ENCODE peak calls at places on chromosomes 16 and 17, in six cellular contexts. One of them, this sample, is unnamed.

GRCh38 chr17:82866521-82867214 is 26.8 kb upstream of the ZNF750 start:
- DNase-seq in esophagus squamous epithelium: no peak
- DNase-seq in sigmoid colon: peak
- DNase-seq in spleen: no peak
- DNase-seq in heart left ventricle: no peak
- DNase-seq in uterus: no peak
- DNase-seq in this sample: peak

GRCh38 chr17:38897671-38898290 is 27.6 kb upstream of the LASP1NB start:
- DNase-seq in esophagus squamous epithelium: no peak
- DNase-seq in sigmoid colon: no peak
- DNase-seq in spleen: peak
- DNase-seq in heart left ventricle: no peak
- DNase-seq in uterus: no peak
- DNase-seq in this sample: no peak

GRCh38 chr16:20847577-20847976 is 41.2 kb downstream of the REXO5 start:
- DNase-seq in esophagus squamous epithelium: no peak
- DNase-seq in sigmoid colon: no peak
- DNase-seq in spleen: no peak
- DNase-seq in heart left ventricle: no peak
- DNase-seq in uterus: no peak
- DNase-seq in this sample: no peak

GRCh38 chr17:61491981-61492380 is 39.8 kb downstream of the TBX4 start:
- DNase-seq in esophagus squamous epithelium: no peak
- DNase-seq in sigmoid colon: no peak
- DNase-seq in spleen: no peak
- DNase-seq in heart left ventricle: no peak
- DNase-seq in uterus: no peak
- DNase-seq in this sample: no peak

GRCh38 chr16:49632798-49633189 is 223.1 kb downstream of the ZNF423 start:
- DNase-seq in esophagus squamous epithelium: no peak
- DNase-seq in sigmoid colon: no peak
- DNase-seq in spleen: peak
- DNase-seq in heart left ventricle: no peak
- DNase-seq in uterus: no peak
- DNase-seq in this sample: no peak

GRCh38 chr16:2768403-2769089 is 8.5 kb downstream of the ELOB start:
- DNase-seq in esophagus squamous epithelium: no peak
- DNase-seq in sigmoid colon: no peak
- DNase-seq in spleen: peak
- DNase-seq in heart left ventricle: peak
- DNase-seq in uterus: no peak
- DNase-seq in this sample: no peak

GRCh38 chr17:45952814-45953320 is 46.2 kb upstream of the STH start:
- DNase-seq in esophagus squamous epithelium: no peak
- DNase-seq in sigmoid colon: no peak
- DNase-seq in spleen: no peak
- DNase-seq in heart left ventricle: no peak
- DNase-seq in uterus: no peak
- DNase-seq in this sample: no peak

GRCh38 chr16:31331141-31331764 is 23.7 kb upstream of the ITGAX start:
- DNase-seq in esophagus squamous epithelium: no peak
- DNase-seq in sigmoid colon: peak
- DNase-seq in spleen: peak
- DNase-seq in heart left ventricle: no peak
- DNase-seq in uterus: no peak
- DNase-seq in this sample: no peak

GRCh38 chr16:49740190-49740589 is 115.7 kb downstream of the ZNF423 start:
- DNase-seq in esophagus squamous epithelium: no peak
- DNase-seq in sigmoid colon: no peak
- DNase-seq in spleen: no peak
- DNase-seq in heart left ventricle: no peak
- DNase-seq in uterus: no peak
- DNase-seq in this sample: no peak

GRCh38 chr16:2009791-2010510 is at the start of gene ZNF598:
- DNase-seq in esophagus squamous epithelium: no peak
- DNase-seq in sigmoid colon: peak
- DNase-seq in spleen: peak
- DNase-seq in heart left ventricle: peak
- DNase-seq in uterus: peak
- DNase-seq in this sample: peak

GRCh38 chr17:38421224-38421841 is 6.9 kb upstream of the ARHGAP23 start:
- DNase-seq in esophagus squamous epithelium: no peak
- DNase-seq in sigmoid colon: peak
- DNase-seq in spleen: no peak
- DNase-seq in heart left ventricle: no peak
- DNase-seq in uterus: no peak
- DNase-seq in this sample: no peak

GRCh38 chr17:60087882-60088669 is 9.4 kb upstream of the HEATR6 start:
- DNase-seq in esophagus squamous epithelium: no peak
- DNase-seq in sigmoid colon: no peak
- DNase-seq in spleen: no peak
- DNase-seq in heart left ventricle: no peak
- DNase-seq in uterus: no peak
- DNase-seq in this sample: no peak

GRCh38 chr16:1950559-1950958 is 3.9 kb downstream of the RPL3L start:
- DNase-seq in esophagus squamous epithelium: no peak
- DNase-seq in sigmoid colon: no peak
- DNase-seq in spleen: no peak
- DNase-seq in heart left ventricle: no peak
- DNase-seq in uterus: no peak
- DNase-seq in this sample: peak

GRCh38 chr16:4511441-4512082 is 27.0 kb downstream of the CDIP1 start:
- DNase-seq in esophagus squamous epithelium: no peak
- DNase-seq in sigmoid colon: no peak
- DNase-seq in spleen: peak
- DNase-seq in heart left ventricle: no peak
- DNase-seq in uterus: no peak
- DNase-seq in this sample: no peak

GRCh38 chr16:85686912-85687591 is 1.7 kb downstream of the GINS2 start:
- DNase-seq in esophagus squamous epithelium: no peak
- DNase-seq in sigmoid colon: no peak
- DNase-seq in spleen: peak
- DNase-seq in heart left ventricle: no peak
- DNase-seq in uterus: no peak
- DNase-seq in this sample: no peak

GRCh38 chr17:19753661-19754463 is 5.8 kb upstream of the ALDH3A1 start:
- DNase-seq in esophagus squamous epithelium: no peak
- DNase-seq in sigmoid colon: peak
- DNase-seq in spleen: peak
- DNase-seq in heart left ventricle: peak
- DNase-seq in uterus: no peak
- DNase-seq in this sample: peak

GRCh38 chr16:1990336-1991134 is 765 bp downstream of the SYNGR3 start:
- DNase-seq in esophagus squamous epithelium: no peak
- DNase-seq in sigmoid colon: no peak
- DNase-seq in spleen: peak
- DNase-seq in heart left ventricle: no peak
- DNase-seq in uterus: no peak
- DNase-seq in this sample: no peak

DNA sequence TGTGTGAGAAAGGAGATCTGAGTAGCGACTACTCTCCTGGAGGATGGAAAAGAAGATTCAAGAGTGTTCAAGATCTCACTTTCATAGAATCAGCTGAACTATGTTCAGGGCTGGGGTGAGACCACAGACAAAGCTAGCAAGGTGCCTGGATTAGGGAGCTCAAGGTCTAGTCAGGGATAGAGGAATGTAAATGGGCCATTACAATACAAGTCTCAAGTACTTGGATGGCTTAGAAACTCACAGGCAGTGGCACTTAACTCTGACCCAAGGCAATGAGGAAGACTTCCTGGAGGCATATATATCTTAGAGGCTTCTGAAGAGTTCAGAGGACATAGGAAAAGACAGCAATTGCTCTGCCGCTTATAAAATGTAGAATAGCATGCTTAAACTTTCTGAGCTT is 184.9 kb upstream of the CDH11 start:
- DNase-seq in esophagus squamous epithelium: no peak
- DNase-seq in sigmoid colon: no peak
- DNase-seq in spleen: no peak
- DNase-seq in heart left ventricle: no peak
- DNase-seq in uterus: no peak
- DNase-seq in this sample: no peak
- H3K4me3 ChIP-seq in esophagus squamous epithelium: no peak
- H3K4me3 ChIP-seq in sigmoid colon: no peak
- H3K4me3 ChIP-seq in spleen: no peak
- H3K4me3 ChIP-seq in heart left ventricle: no peak
- H3K4me3 ChIP-seq in uterus: no peak
- H3K4me3 ChIP-seq in this sample: no peak

GRCh38 chr17:10126554-10127493 is 71.6 kb downstream of the GAS7 start:
- DNase-seq in esophagus squamous epithelium: no peak
- DNase-seq in sigmoid colon: peak
- DNase-seq in spleen: no peak
- DNase-seq in heart left ventricle: no peak
- DNase-seq in uterus: peak
- DNase-seq in this sample: peak

GRCh38 chr17:10125761-10126553 is 72.4 kb downstream of the GAS7 start:
- DNase-seq in esophagus squamous epithelium: no peak
- DNase-seq in sigmoid colon: no peak
- DNase-seq in spleen: no peak
- DNase-seq in heart left ventricle: no peak
- DNase-seq in uterus: peak
- DNase-seq in this sample: no peak

GRCh38 chr17:10130263-10130662 is 68.1 kb downstream of the GAS7 start:
- DNase-seq in esophagus squamous epithelium: no peak
- DNase-seq in sigmoid colon: no peak
- DNase-seq in spleen: no peak
- DNase-seq in heart left ventricle: no peak
- DNase-seq in uterus: no peak
- DNase-seq in this sample: no peak

GRCh38 chr17:10130733-10131132 is 67.7 kb downstream of the GAS7 start:
- DNase-seq in esophagus squamous epithelium: no peak
- DNase-seq in sigmoid colon: no peak
- DNase-seq in spleen: no peak
- DNase-seq in heart left ventricle: no peak
- DNase-seq in uterus: no peak
- DNase-seq in this sample: no peak

DNA sequence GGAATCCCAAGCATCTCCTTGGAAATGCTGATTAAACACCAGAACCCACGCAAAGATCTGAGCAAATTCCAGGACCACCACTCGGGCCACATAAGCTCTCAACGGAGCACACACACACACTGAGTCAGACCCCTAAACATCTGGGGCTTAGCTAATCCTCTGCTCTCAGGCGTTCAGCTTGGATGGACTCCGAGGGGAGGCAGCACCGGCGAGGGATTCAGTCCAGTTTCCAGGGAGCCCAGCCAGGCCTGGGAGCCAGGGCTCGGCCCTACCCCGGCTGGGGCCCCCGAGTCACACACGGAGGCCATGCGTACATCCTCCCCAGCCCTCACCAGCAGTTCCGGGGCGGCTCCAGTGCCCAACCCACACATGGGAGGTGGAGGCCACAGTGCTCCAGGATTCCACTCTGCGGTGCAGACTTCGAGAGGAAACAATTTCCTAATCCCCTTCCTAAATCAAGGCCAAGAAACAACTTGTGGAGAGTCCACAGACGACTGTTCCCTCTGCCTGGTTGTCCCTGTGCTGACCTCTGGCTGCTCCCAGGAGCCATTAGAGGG is 70.5 kb downstream of the GAS7 start:
- DNase-seq in esophagus squamous epithelium: no peak
- DNase-seq in sigmoid colon: peak
- DNase-seq in spleen: peak
- DNase-seq in heart left ventricle: peak
- DNase-seq in uterus: peak
- DNase-seq in this sample: peak
- TF ChIP-seq CTCF in esophagus squamous epithelium: no peak
- TF ChIP-seq CTCF in sigmoid colon: no peak
- TF ChIP-seq CTCF in spleen: no peak
- TF ChIP-seq CTCF in heart left ventricle: no peak
- TF ChIP-seq CTCF in uterus: no peak
- TF ChIP-seq CTCF in this sample: no peak

DNA sequence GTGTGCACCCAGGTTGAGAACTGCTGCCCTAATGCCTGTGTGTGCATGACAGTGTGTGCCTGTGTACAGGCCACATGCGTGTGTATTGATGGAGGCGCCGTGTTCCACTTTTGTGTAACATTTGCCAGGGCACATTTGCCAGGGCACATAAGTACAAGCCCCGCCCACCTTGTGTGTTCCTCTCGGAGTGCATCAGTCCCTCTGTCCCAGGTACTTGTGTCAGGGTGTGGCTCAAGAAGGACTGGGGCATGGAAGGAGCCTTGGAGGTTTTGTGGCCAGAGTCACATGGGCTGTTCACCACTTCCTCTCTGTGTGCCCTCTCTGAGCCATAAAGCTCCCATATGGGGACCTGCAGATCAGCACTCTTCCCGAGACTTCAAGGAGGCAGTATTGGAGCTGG is 73.9 kb downstream of the MRM1 start:
- DNase-seq in esophagus squamous epithelium: no peak
- DNase-seq in sigmoid colon: no peak
- DNase-seq in spleen: no peak
- DNase-seq in heart left ventricle: no peak
- DNase-seq in uterus: no peak
- DNase-seq in this sample: no peak
- H3K4me3 ChIP-seq in esophagus squamous epithelium: no peak
- H3K4me3 ChIP-seq in sigmoid colon: no peak
- H3K4me3 ChIP-seq in spleen: no peak
- H3K4me3 ChIP-seq in heart left ventricle: no peak
- H3K4me3 ChIP-seq in uterus: no peak
- H3K4me3 ChIP-seq in this sample: no peak

GRCh38 chr16:75323198-75323597 is 71.8 kb upstream of the BCAR1 start:
- DNase-seq in esophagus squamous epithelium: no peak
- DNase-seq in sigmoid colon: no peak
- DNase-seq in spleen: no peak
- DNase-seq in heart left ventricle: no peak
- DNase-seq in uterus: no peak
- DNase-seq in this sample: no peak
- TF ChIP-seq CTCF in esophagus squamous epithelium: no peak
- TF ChIP-seq CTCF in sigmoid colon: no peak
- TF ChIP-seq CTCF in spleen: no peak
- TF ChIP-seq CTCF in heart left ventricle: no peak
- TF ChIP-seq CTCF in uterus: no peak
- TF ChIP-seq CTCF in this sample: no peak

GRCh38 chr17:43905985-43906852 is 1.1 kb downstream of the MPP2 start:
- DNase-seq in esophagus squamous epithelium: no peak
- DNase-seq in sigmoid colon: peak
- DNase-seq in spleen: no peak
- DNase-seq in heart left ventricle: peak
- DNase-seq in uterus: peak
- DNase-seq in this sample: peak

GRCh38 chr17:43907425-43907981 is at the start of gene MPP2:
- DNase-seq in esophagus squamous epithelium: no peak
- DNase-seq in sigmoid colon: peak
- DNase-seq in spleen: peak
- DNase-seq in heart left ventricle: peak
- DNase-seq in uterus: peak
- DNase-seq in this sample: peak

GRCh38 chr17:43909537-43910231 is 2.3 kb upstream of the MPP2 start:
- DNase-seq in esophagus squamous epithelium: no peak
- DNase-seq in sigmoid colon: no peak
- DNase-seq in spleen: no peak
- DNase-seq in heart left ventricle: no peak
- DNase-seq in uterus: no peak
- DNase-seq in this sample: no peak

GRCh38 chr17:43906951-43907424 is 348 bp downstream of the MPP2 start:
- DNase-seq in esophagus squamous epithelium: no peak
- DNase-seq in sigmoid colon: peak
- DNase-seq in spleen: no peak
- DNase-seq in heart left ventricle: no peak
- DNase-seq in uterus: peak
- DNase-seq in this sample: no peak

GRCh38 chr17:43908111-43908721 is 880 bp upstream of the MPP2 start:
- DNase-seq in esophagus squamous epithelium: no peak
- DNase-seq in sigmoid colon: peak
- DNase-seq in spleen: no peak
- DNase-seq in heart left ventricle: peak
- DNase-seq in uterus: peak
- DNase-seq in this sample: peak
- H3K4me3 ChIP-seq in esophagus squamous epithelium: peak
- H3K4me3 ChIP-seq in sigmoid colon: peak
- H3K4me3 ChIP-seq in spleen: peak
- H3K4me3 ChIP-seq in heart left ventricle: peak
- H3K4me3 ChIP-seq in uterus: peak
- H3K4me3 ChIP-seq in this sample: peak